ENCODE peak calls at places on chromosomes 4 and X, in four cellular contexts. H is retina; N is cerebellar cortex; E is activated CD4-positive, alpha-beta T cell treated with anti-CD3 and anti-CD28 coated beads for 24 hours. K is an unnamed sample.

GRCh38 chr4:83258463-83258862 is 26.1 kb downstream of the COQ2 start:
- DNase-seq in H (no peak), N (no peak), E (no peak), K (no peak)

GRCh38 chr4:73613130-73613529 is 7.1 kb downstream of the RASSF6 start:
- DNase-seq in H (no peak), N (no peak), E (no peak), K (no peak)

GRCh38 chr4:135240796-135241195 is 1039.2 kb upstream of the PABPC4L start:
- DNase-seq in H (no peak), N (no peak), E (no peak), K (no peak)

GRCh38 chr4:101232074-101232776 is 115.1 kb downstream of the PPP3CA start:
- DNase-seq in H (no peak), N (no peak), E (no peak), K (no peak)

GRCh38 chrX:99078301-99078700 is 1331.8 kb downstream of the PCDH19 start:
- DNase-seq in H (no peak), N (no peak), E (no peak), K (no peak)

GRCh38 chr4:40520533-40520932 is 109.1 kb downstream of the RBM47 start:
- DNase-seq in H (no peak), N (no peak), E (no peak), K (no peak)

GRCh38 chr4:57490520-57490919 is 380.3 kb upstream of the IGFBP7 start:
- DNase-seq in H (no peak), N (no peak), E (no peak), K (no peak)

GRCh38 chrX:56800801-56801200 is 71.8 kb downstream of the NBDY start:
- DNase-seq in H (no peak), N (no peak), E (no peak), K (no peak)

GRCh38 chr4:22997358-22998224 is 304.9 kb downstream of the GBA3 start:
- DNase-seq in H (no peak), N (no peak), E (no peak), K (no peak)

GRCh38 chr4:110193822-110194761 is 4.3 kb downstream of the ELOVL6 start:
- DNase-seq in H (peak), N (peak), E (peak), K (peak)

GRCh38 chr4:125191252-125191651 is 123.5 kb upstream of the FAT4 start:
- DNase-seq in H (no peak), N (no peak), E (no peak), K (no peak)

GRCh38 chrX:56569378-56570061 is 6.1 kb downstream of the UBQLN2 start:
- DNase-seq in H (no peak), N (no peak), E (no peak), K (no peak)

GRCh38 chr4:5746250-5746649 is 35.2 kb downstream of the EVC start:
- DNase-seq in H (no peak), N (no peak), E (no peak), K (no peak)

GRCh38 chr4:39227906-39228305 is 45.6 kb downstream of the WDR19 start:
- DNase-seq in H (no peak), N (no peak), E (no peak), K (no peak)

GRCh38 chrX:130682990-130683389 is 220.0 kb downstream of the ENOX2 start:
- DNase-seq in H (no peak), N (no peak), E (no peak), K (no peak)

GRCh38 chrX:68832516-68833447 is 4.0 kb downstream of the EFNB1 start:
- DNase-seq in H (no peak), N (no peak), E (no peak), K (no peak)

GRCh38 chr4:118265312-118266144 is 87.3 kb downstream of the PRSS12 start:
- DNase-seq in H (peak), N (no peak), E (no peak), K (no peak)

GRCh38 chr4:173703076-173703475 is 173.0 kb upstream of the HAND2 start:
- DNase-seq in H (no peak), N (no peak), E (no peak), K (no peak)

GRCh38 chr4:179536694-179537093 is 2094.5 kb upstream of the AGA start:
- DNase-seq in H (no peak), N (no peak), E (no peak), K (no peak)

GRCh38 chr4:67790721-67791120 is 36.5 kb upstream of the GNRHR start:
- DNase-seq in H (no peak), N (no peak), E (no peak), K (no peak)

GRCh38 chr4:84971319-84971932 is 4.9 kb upstream of the WDFY3 start:
- DNase-seq in H (peak), N (peak), E (no peak), K (no peak)

GRCh38 chr4:789571-790465 is 36.1 kb downstream of the CPLX1 start:
- DNase-seq in H (no peak), N (no peak), E (no peak), K (no peak)

GRCh38 chr4:140382732-140383131 is 9.3 kb downstream of the SCOC start:
- DNase-seq in H (no peak), N (no peak), E (no peak), K (no peak)

GRCh38 chr4:6641164-6641970 is 882 bp downstream of the MRFAP1 start:
- DNase-seq in H (no peak), N (no peak), E (no peak), K (no peak)

GRCh38 chrX:114465689-114466088 is 118.2 kb upstream of the HTR2C start:
- DNase-seq in H (no peak), N (no peak), E (no peak), K (no peak)

GRCh38 chr4:119955256-119955655 is 111.4 kb downstream of the MAD2L1 start:
- DNase-seq in H (no peak), N (no peak), E (no peak), K (no peak)

GRCh38 chrX:2781698-2782097 is 29.9 kb downstream of the XG start:
- DNase-seq in H (no peak), N (no peak), E (no peak), K (no peak)